ENCODE peak calls at places on chromosomes 4 and X, in seven cellular contexts. One of them, this sample, is unnamed.

GRCh38 chr4:7710126-7710525 is 229.5 kb downstream of the AFAP1 start:
- DNase-seq in IMR-90: no peak
- DNase-seq in mesendoderm: no peak
- DNase-seq in neuronal stem cell: no peak
- DNase-seq in H9: no peak
- DNase-seq in H1: no peak
- DNase-seq in trophoblast cell: no peak
- DNase-seq in this sample: no peak

GRCh38 chr4:59122626-59123025 is 2012.4 kb upstream of the IGFBP7 start:
- DNase-seq in IMR-90: no peak
- DNase-seq in mesendoderm: peak; percentile 48
- DNase-seq in neuronal stem cell: no peak
- DNase-seq in H9: no peak
- DNase-seq in H1: no peak
- DNase-seq in trophoblast cell: no peak
- DNase-seq in this sample: peak; percentile 3

GRCh38 chr4:41644288-41644914 is 104.1 kb downstream of the PHOX2B start:
- DNase-seq in IMR-90: peak; percentile 16
- DNase-seq in mesendoderm: peak; percentile 95
- DNase-seq in neuronal stem cell: peak; percentile 81
- DNase-seq in H9: peak; percentile 93
- DNase-seq in H1: peak; percentile 99
- DNase-seq in trophoblast cell: peak; percentile 84
- DNase-seq in this sample: peak; percentile 67

GRCh38 chr4:3421470-3421869 is 20.3 kb upstream of the HGFAC start:
- DNase-seq in IMR-90: no peak
- DNase-seq in mesendoderm: no peak
- DNase-seq in neuronal stem cell: no peak
- DNase-seq in H9: no peak
- DNase-seq in H1: no peak
- DNase-seq in trophoblast cell: no peak
- DNase-seq in this sample: no peak

GRCh38 chr4:146340798-146341197 is 126.5 kb downstream of the REELD1 start:
- DNase-seq in IMR-90: peak; percentile 54
- DNase-seq in mesendoderm: no peak
- DNase-seq in neuronal stem cell: no peak
- DNase-seq in H9: no peak
- DNase-seq in H1: no peak
- DNase-seq in trophoblast cell: peak; percentile 48
- DNase-seq in this sample: peak; percentile 38

GRCh38 chrX:17596051-17596450 is 141.2 kb upstream of the SCML1 start:
- DNase-seq in IMR-90: no peak
- DNase-seq in mesendoderm: no peak
- DNase-seq in neuronal stem cell: no peak
- DNase-seq in H9: no peak
- DNase-seq in H1: no peak
- DNase-seq in trophoblast cell: no peak
- DNase-seq in this sample: no peak

GRCh38 chr4:93897559-93897958 is 69.0 kb downstream of the ATOH1 start:
- DNase-seq in IMR-90: no peak
- DNase-seq in mesendoderm: peak; percentile 8
- DNase-seq in neuronal stem cell: no peak
- DNase-seq in H9: no peak
- DNase-seq in H1: no peak
- DNase-seq in trophoblast cell: peak; percentile 48
- DNase-seq in this sample: peak; percentile 1

GRCh38 chrX:155216940-155217450 is 735 bp downstream of the VBP1 start:
- DNase-seq in IMR-90: peak; percentile 4
- DNase-seq in mesendoderm: no peak
- DNase-seq in neuronal stem cell: peak; percentile 1
- DNase-seq in H9: no peak
- DNase-seq in H1: no peak
- DNase-seq in trophoblast cell: no peak
- DNase-seq in this sample: no peak

GRCh38 chr4:93221771-93222170 is 606.8 kb upstream of the ATOH1 start:
- DNase-seq in IMR-90: no peak
- DNase-seq in mesendoderm: no peak
- DNase-seq in neuronal stem cell: no peak
- DNase-seq in H9: no peak
- DNase-seq in H1: no peak
- DNase-seq in trophoblast cell: no peak
- DNase-seq in this sample: no peak

GRCh38 chr4:75030028-75030427 is 97.1 kb downstream of the PARM1 start:
- DNase-seq in IMR-90: no peak
- DNase-seq in mesendoderm: no peak
- DNase-seq in neuronal stem cell: no peak
- DNase-seq in H9: no peak
- DNase-seq in H1: no peak
- DNase-seq in trophoblast cell: no peak
- DNase-seq in this sample: no peak

GRCh38 chr4:75028196-75028854 is 95.4 kb downstream of the PARM1 start:
- DNase-seq in IMR-90: no peak
- DNase-seq in mesendoderm: no peak
- DNase-seq in neuronal stem cell: no peak
- DNase-seq in H9: no peak
- DNase-seq in H1: no peak
- DNase-seq in trophoblast cell: no peak
- DNase-seq in this sample: no peak

GRCh38 chr4:75030649-75031235 is 97.8 kb downstream of the PARM1 start:
- DNase-seq in IMR-90: no peak
- DNase-seq in mesendoderm: no peak
- DNase-seq in neuronal stem cell: no peak
- DNase-seq in H9: no peak
- DNase-seq in H1: no peak
- DNase-seq in trophoblast cell: peak; percentile 1
- DNase-seq in this sample: no peak

DNA sequence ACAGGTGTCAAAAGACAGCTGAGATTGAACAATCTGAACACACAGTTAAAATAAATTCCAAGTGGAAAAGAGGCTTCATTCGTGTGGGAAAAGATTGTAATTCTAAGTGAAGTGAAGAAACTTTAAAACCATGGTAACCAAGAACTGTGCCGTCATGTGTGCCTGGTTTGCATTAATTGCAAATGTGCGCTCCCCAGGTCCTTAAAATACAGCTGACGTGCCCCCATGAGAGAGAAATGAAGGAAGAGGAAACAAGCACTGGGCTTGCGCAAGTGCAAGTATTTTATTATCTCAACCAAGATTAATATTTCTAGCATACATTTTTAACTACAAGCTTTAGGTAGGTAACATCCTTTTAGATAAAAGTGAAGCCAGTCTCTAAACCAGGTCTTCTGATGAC is 92.5 kb downstream of the PARM1 start:
- DNase-seq in IMR-90: no peak
- DNase-seq in mesendoderm: no peak
- DNase-seq in neuronal stem cell: no peak
- DNase-seq in H9: no peak
- DNase-seq in H1: no peak
- DNase-seq in trophoblast cell: no peak
- DNase-seq in this sample: no peak
- H3K4me2 ChIP-seq in IMR-90: no peak overlapping the region
- H3K4me2 ChIP-seq in mesendoderm: no peak overlapping the region
- H3K4me2 ChIP-seq in neuronal stem cell: no peak overlapping the region
- H3K4me2 ChIP-seq in H9: no peak overlapping the region
- H3K4me2 ChIP-seq in H1: no peak overlapping the region
- H3K4me2 ChIP-seq in trophoblast cell: no peak overlapping the region
- H3K4me2 ChIP-seq in this sample: no peak overlapping the region

GRCh38 chr4:180565856-180566431 is 1677.3 kb upstream of the TENM3 start:
- DNase-seq in IMR-90: no peak
- DNase-seq in mesendoderm: no peak
- DNase-seq in neuronal stem cell: no peak
- DNase-seq in H9: no peak
- DNase-seq in H1: no peak
- DNase-seq in trophoblast cell: no peak
- DNase-seq in this sample: no peak
- H3K4ac ChIP-seq in IMR-90: no peak overlapping the region
- H3K4ac ChIP-seq in mesendoderm: no peak overlapping the region
- H3K4ac ChIP-seq in neuronal stem cell: no peak overlapping the region
- H3K4ac ChIP-seq in H9: no peak overlapping the region
- H3K4ac ChIP-seq in H1: no peak overlapping the region
- H3K4ac ChIP-seq in trophoblast cell: no peak overlapping the region
- H3K4ac ChIP-seq in this sample: no peak overlapping the region

GRCh38 chr4:181549789-181550188 is 693.4 kb upstream of the TENM3 start:
- DNase-seq in IMR-90: no peak
- DNase-seq in mesendoderm: no peak
- DNase-seq in neuronal stem cell: no peak
- DNase-seq in H9: no peak
- DNase-seq in H1: no peak
- DNase-seq in trophoblast cell: no peak
- DNase-seq in this sample: no peak
- H3K4me2 ChIP-seq in IMR-90: no peak overlapping the region
- H3K4me2 ChIP-seq in mesendoderm: no peak overlapping the region
- H3K4me2 ChIP-seq in neuronal stem cell: no peak overlapping the region
- H3K4me2 ChIP-seq in H9: no peak overlapping the region
- H3K4me2 ChIP-seq in H1: no peak overlapping the region
- H3K4me2 ChIP-seq in trophoblast cell: no peak overlapping the region
- H3K4me2 ChIP-seq in this sample: no peak overlapping the region

DNA sequence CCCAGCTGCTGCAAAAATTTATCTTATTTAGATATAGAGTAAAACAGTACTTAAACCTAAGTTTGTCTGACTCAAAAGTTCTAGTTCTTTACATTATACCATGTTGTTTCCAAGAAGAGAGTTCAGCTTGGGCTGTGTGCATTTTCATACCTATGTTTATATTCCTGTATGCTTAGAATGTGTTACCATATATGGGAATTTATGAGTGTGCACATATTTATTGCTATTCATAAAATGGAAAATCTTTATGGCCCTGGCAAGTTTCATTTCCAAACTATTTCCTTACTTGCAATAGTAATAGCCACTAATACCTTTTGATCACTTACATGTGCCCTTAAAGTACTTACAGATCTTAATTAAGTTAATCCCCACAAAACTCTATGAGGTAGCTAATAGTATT is 2.6 kb downstream of the HEPH start:
- DNase-seq in IMR-90: no peak
- DNase-seq in mesendoderm: no peak
- DNase-seq in neuronal stem cell: no peak
- DNase-seq in H9: no peak
- DNase-seq in H1: no peak
- DNase-seq in trophoblast cell: no peak
- DNase-seq in this sample: no peak
- H3K4ac ChIP-seq in IMR-90: no peak overlapping the region
- H3K4ac ChIP-seq in mesendoderm: no peak overlapping the region
- H3K4ac ChIP-seq in neuronal stem cell: no peak overlapping the region
- H3K4ac ChIP-seq in H9: no peak overlapping the region
- H3K4ac ChIP-seq in H1: no peak overlapping the region
- H3K4ac ChIP-seq in trophoblast cell: no peak overlapping the region
- H3K4ac ChIP-seq in this sample: no peak overlapping the region

DNA sequence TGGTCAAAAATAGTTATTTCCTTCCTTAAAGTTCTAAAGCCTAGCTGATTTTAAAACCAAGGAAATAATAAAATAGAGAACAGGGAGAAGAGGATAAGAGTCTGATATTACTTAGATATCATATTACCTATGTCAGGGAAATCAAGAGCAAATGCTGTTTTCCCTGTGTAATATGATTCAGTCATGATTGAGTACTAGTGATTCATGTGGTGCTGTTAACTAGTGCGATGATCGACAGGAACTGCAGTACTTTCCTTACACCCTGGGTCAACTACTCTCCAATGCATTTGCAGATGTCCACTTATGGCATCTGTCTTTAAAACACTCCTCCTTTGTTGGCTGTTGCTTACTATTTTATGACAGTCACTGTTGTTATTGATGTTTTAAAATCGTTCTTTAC is 103.7 kb downstream of the CAMK2D start:
- DNase-seq in IMR-90: peak; percentile 69
- DNase-seq in mesendoderm: no peak
- DNase-seq in neuronal stem cell: no peak
- DNase-seq in H9: no peak
- DNase-seq in H1: no peak
- DNase-seq in trophoblast cell: no peak
- DNase-seq in this sample: no peak
- H3K4me2 ChIP-seq in IMR-90: no peak overlapping the region
- H3K4me2 ChIP-seq in mesendoderm: no peak overlapping the region
- H3K4me2 ChIP-seq in neuronal stem cell: no peak overlapping the region
- H3K4me2 ChIP-seq in H9: no peak overlapping the region
- H3K4me2 ChIP-seq in H1: no peak overlapping the region
- H3K4me2 ChIP-seq in trophoblast cell: no peak overlapping the region
- H3K4me2 ChIP-seq in this sample: no peak overlapping the region

GRCh38 chr4:24470681-24471622 is 113.4 kb downstream of the DHX15 start:
- DNase-seq in IMR-90: peak; percentile 43
- DNase-seq in mesendoderm: peak; percentile 79
- DNase-seq in neuronal stem cell: peak; percentile 46
- DNase-seq in H9: peak; percentile 43
- DNase-seq in H1: peak; percentile 67
- DNase-seq in trophoblast cell: peak; percentile 51
- DNase-seq in this sample: peak; percentile 64

GRCh38 chr4:24473309-24473721 is 111.0 kb downstream of the DHX15 start:
- DNase-seq in IMR-90: peak; percentile 27
- DNase-seq in mesendoderm: peak; percentile 65
- DNase-seq in neuronal stem cell: peak; percentile 12
- DNase-seq in H9: no peak
- DNase-seq in H1: peak; percentile 63
- DNase-seq in trophoblast cell: peak; percentile 10
- DNase-seq in this sample: peak; percentile 36

GRCh38 chr4:24475756-24476155 is 108.6 kb downstream of the DHX15 start:
- DNase-seq in IMR-90: no peak
- DNase-seq in mesendoderm: peak; percentile 31
- DNase-seq in neuronal stem cell: no peak
- DNase-seq in H9: no peak
- DNase-seq in H1: peak; percentile 55
- DNase-seq in trophoblast cell: no peak
- DNase-seq in this sample: no peak

GRCh38 chr4:24472514-24473308 is 111.6 kb downstream of the DHX15 start:
- DNase-seq in IMR-90: peak; percentile 74
- DNase-seq in mesendoderm: peak; percentile 94
- DNase-seq in neuronal stem cell: peak; percentile 84
- DNase-seq in H9: peak; percentile 88
- DNase-seq in H1: peak; percentile 87
- DNase-seq in trophoblast cell: peak; percentile 80
- DNase-seq in this sample: peak; percentile 86

DNA sequence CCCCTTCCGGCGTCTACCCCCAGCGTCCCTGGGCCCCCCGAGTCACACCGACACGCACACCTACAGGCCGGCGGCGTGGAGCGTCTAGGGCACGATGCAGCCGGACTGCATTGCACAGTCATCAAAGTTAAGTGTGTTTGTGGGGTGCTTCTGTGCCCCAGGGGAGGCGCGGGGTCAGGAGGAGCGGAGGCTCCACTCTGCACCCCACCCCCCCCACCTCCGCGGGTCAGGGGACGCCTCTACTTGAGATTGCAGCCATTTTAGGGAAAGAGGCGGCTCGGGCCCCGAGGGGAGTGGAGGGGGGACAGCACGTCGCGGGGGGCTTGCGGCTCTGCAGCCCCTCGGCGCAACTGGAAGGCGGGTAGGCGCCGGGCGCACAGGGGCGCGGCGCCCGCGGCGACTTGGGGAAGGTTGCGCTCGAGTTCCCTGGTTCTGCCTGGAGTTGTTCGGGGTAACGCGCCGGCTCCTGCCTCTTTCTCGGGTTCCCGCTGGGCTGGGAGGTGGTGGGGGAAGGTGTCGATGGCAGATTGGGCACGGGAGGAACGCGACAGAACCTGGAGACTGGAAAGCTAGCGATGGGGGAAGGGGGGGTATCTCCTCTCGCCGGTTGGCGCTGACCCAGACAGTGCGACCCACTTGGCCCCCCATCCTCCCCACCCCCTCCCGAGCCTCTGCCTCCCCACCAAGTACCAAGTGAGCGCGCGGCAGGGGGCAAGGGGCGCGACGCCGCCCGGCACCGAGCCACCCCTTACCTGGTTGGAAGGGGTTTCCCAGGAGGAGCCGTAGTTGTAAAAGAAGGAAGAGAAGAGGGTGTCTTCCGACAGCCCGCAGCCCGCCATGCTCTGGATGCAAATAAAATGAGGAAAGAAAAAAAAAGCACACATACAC is 112.5 kb downstream of the DHX15 start:
- DNase-seq in IMR-90: no peak
- DNase-seq in mesendoderm: peak; percentile 59
- DNase-seq in neuronal stem cell: peak; percentile 39
- DNase-seq in H9: peak; percentile 58
- DNase-seq in H1: peak; percentile 83
- DNase-seq in trophoblast cell: no peak
- DNase-seq in this sample: peak; percentile 20
- H3K4ac ChIP-seq in IMR-90: no peak overlapping the region
- H3K4ac ChIP-seq in mesendoderm: no peak overlapping the region
- H3K4ac ChIP-seq in neuronal stem cell: no peak overlapping the region
- H3K4ac ChIP-seq in H9: no peak overlapping the region
- H3K4ac ChIP-seq in H1: no peak overlapping the region
- H3K4ac ChIP-seq in trophoblast cell: no peak overlapping the region
- H3K4ac ChIP-seq in this sample: no peak overlapping the region

This sample was measured in mesenchymal stem cell.